ENCODE peak calls at places on chromosome 6, in four cellular contexts. One of them, this sample, is unnamed.

GRCh38 chr6:117008618-117009017 is 131.6 kb downstream of the RFX6 start:
- DNase-seq in heart left ventricle: no peak
- DNase-seq in adrenal gland: no peak
- DNase-seq in IMR-90: no peak
- DNase-seq in this sample: no peak

GRCh38 chr6:163994566-163994965 is 580.0 kb downstream of the QKI start:
- DNase-seq in heart left ventricle: no peak
- DNase-seq in IMR-90: no peak
- DNase-seq in adrenal gland: no peak
- DNase-seq in this sample: no peak

GRCh38 chr6:54618597-54618996 is 228.0 kb upstream of the FAM83B start:
- DNase-seq in IMR-90: no peak
- DNase-seq in heart left ventricle: no peak
- DNase-seq in adrenal gland: no peak
- DNase-seq in this sample: no peak

GRCh38 chr6:40957616-40958492 is 81.2 kb downstream of the UNC5CL start:
- DNase-seq in adrenal gland: no peak
- DNase-seq in IMR-90: peak; percentile 72
- DNase-seq in heart left ventricle: no peak
- DNase-seq in this sample: no peak

GRCh38 chr6:63923139-63923739 is 287.6 kb downstream of the PHF3 start:
- DNase-seq in heart left ventricle: no peak
- DNase-seq in adrenal gland: no peak
- DNase-seq in IMR-90: peak; percentile 51
- DNase-seq in this sample: no peak

GRCh38 chr6:17768388-17768787 is 61.7 kb upstream of the NUP153 start:
- DNase-seq in adrenal gland: no peak
- DNase-seq in heart left ventricle: no peak
- DNase-seq in IMR-90: peak; percentile 33
- DNase-seq in this sample: no peak

GRCh38 chr6:124487778-124488431 is 474.3 kb upstream of the RNF217 start:
- DNase-seq in adrenal gland: no peak
- DNase-seq in heart left ventricle: no peak
- DNase-seq in IMR-90: peak; percentile 6
- DNase-seq in this sample: no peak

GRCh38 chr6:157763894-157764345 is 59.1 kb upstream of the SNX9 start:
- DNase-seq in heart left ventricle: no peak
- DNase-seq in IMR-90: no peak
- DNase-seq in adrenal gland: no peak
- DNase-seq in this sample: no peak

GRCh38 chr6:105015482-105015881 is 58.6 kb downstream of the LIN28B start:
- DNase-seq in IMR-90: peak; percentile 61
- DNase-seq in adrenal gland: no peak
- DNase-seq in heart left ventricle: no peak
- DNase-seq in this sample: no peak

GRCh38 chr6:4316867-4317400 is 181.6 kb upstream of the ECI2 start:
- DNase-seq in adrenal gland: peak; percentile 69
- DNase-seq in heart left ventricle: peak; percentile 65
- DNase-seq in IMR-90: peak; percentile 90
- DNase-seq in this sample: no peak

GRCh38 chr6:81895511-81896185 is 143.2 kb upstream of the TENT5A start:
- DNase-seq in IMR-90: peak; percentile 88
- DNase-seq in heart left ventricle: no peak
- DNase-seq in adrenal gland: no peak
- DNase-seq in this sample: no peak

GRCh38 chr6:26017567-26017966 is 55.0 kb downstream of the TRIM38 start:
- DNase-seq in heart left ventricle: peak; percentile 70
- DNase-seq in IMR-90: peak; percentile 95
- DNase-seq in adrenal gland: peak; percentile 59
- DNase-seq in this sample: peak; percentile 81

GRCh38 chr6:14121936-14122344 is 4.4 kb downstream of the CD83 start:
- DNase-seq in adrenal gland: peak; percentile 22
- DNase-seq in heart left ventricle: no peak
- DNase-seq in IMR-90: no peak
- DNase-seq in this sample: no peak
- TF ChIP-seq POLR2A in adrenal gland: no peak
- TF ChIP-seq POLR2A in heart left ventricle: no peak
- TF ChIP-seq POLR2A in IMR-90: no peak
- TF ChIP-seq POLR2A in this sample: no peak

DNA sequence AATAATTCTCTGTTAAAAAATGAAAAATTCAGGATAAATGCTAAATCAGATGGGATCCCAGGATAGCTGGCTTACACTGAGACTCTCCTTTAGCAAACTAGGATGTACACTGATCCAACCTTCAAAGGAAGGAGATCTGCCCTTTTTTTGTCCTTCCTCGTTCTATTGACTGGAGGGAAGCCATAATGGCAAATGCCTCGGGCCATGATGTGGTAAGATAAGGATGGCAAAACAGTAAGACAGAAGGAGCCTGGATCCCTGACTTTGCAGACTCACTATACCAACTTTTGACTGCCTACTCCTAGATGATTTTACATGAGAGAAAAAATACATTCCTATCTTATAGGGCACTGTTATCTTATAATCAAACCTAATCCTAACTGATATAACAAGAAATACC is 156.9 kb upstream of the BEND3 start:
- DNase-seq in adrenal gland: no peak
- DNase-seq in heart left ventricle: no peak
- DNase-seq in IMR-90: no peak
- DNase-seq in this sample: no peak
- H3K4me3 ChIP-seq in adrenal gland: no peak overlapping the region
- H3K4me3 ChIP-seq in heart left ventricle: no peak overlapping the region
- H3K4me3 ChIP-seq in IMR-90: no peak overlapping the region
- H3K4me3 ChIP-seq in this sample: no peak overlapping the region

GRCh38 chr6:136138003-136138402 is 112.1 kb downstream of the MTFR2 start:
- DNase-seq in adrenal gland: no peak
- DNase-seq in heart left ventricle: no peak
- DNase-seq in IMR-90: no peak
- DNase-seq in this sample: no peak
- H3K27ac ChIP-seq in adrenal gland: no peak overlapping the region
- H3K27ac ChIP-seq in heart left ventricle: peak overlapping the region; percentile 19
- H3K27ac ChIP-seq in IMR-90: no peak overlapping the region
- H3K27ac ChIP-seq in this sample: no peak overlapping the region

GRCh38 chr6:43823879-43824740 is 54.1 kb downstream of the VEGFA start:
- DNase-seq in adrenal gland: no peak
- DNase-seq in heart left ventricle: no peak
- DNase-seq in IMR-90: no peak
- DNase-seq in this sample: no peak
- TF ChIP-seq POLR2A in adrenal gland: no peak
- TF ChIP-seq POLR2A in heart left ventricle: no peak
- TF ChIP-seq POLR2A in IMR-90: no peak
- TF ChIP-seq POLR2A in this sample: no peak

DNA sequence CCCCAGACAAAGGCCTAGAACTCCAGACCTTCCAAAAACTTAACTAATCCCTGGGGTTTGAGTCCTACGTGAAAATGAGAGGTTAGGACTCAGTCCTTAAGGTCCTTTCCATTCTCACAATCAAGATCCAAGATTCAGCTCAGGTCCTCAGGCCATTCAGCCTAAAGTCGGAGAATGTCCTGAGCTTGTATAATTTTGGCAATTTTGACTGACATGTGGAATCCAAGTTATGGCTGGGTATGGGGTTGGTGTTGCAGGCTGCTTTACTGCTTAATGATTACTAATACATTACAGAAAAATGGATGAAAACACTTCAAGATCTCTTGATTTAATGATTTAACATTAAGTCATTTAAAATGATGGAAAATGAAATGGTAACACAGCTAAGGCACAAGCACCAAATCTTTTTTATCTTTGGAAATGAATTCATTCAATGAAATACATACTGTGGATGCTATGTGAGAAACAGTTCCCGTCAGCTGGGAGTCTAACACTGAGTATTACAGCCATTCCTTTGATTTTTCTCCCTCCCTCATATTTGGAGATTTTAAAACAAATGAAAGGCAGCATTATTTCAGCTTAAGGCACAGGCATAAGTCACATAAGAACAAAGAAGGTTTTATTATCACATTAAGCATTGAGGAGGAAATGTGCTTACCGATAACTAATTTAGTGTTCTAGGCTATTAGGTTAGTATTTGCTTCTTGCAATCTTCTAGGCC is 1.3 kb downstream of the ARHGAP18 start:
- DNase-seq in heart left ventricle: no peak
- DNase-seq in adrenal gland: no peak
- DNase-seq in IMR-90: no peak
- DNase-seq in this sample: no peak
- H3K4me3 ChIP-seq in heart left ventricle: peak overlapping the region; percentile 83
- H3K4me3 ChIP-seq in adrenal gland: peak overlapping the region; percentile 44
- H3K4me3 ChIP-seq in IMR-90: peak overlapping the region; percentile 60
- H3K4me3 ChIP-seq in this sample: peak overlapping the region; percentile 57

GRCh38 chr6:111564482-111564945 is 41.2 kb downstream of the TRAF3IP2 start:
- DNase-seq in IMR-90: peak; percentile 74
- DNase-seq in heart left ventricle: no peak
- DNase-seq in adrenal gland: no peak
- DNase-seq in this sample: no peak

GRCh38 chr6:111566222-111566717 is 39.4 kb downstream of the TRAF3IP2 start:
- DNase-seq in IMR-90: peak; percentile 44
- DNase-seq in heart left ventricle: no peak
- DNase-seq in adrenal gland: no peak
- DNase-seq in this sample: no peak

GRCh38 chr6:111566873-111567517 is 38.7 kb downstream of the TRAF3IP2 start:
- DNase-seq in heart left ventricle: no peak
- DNase-seq in adrenal gland: no peak
- DNase-seq in IMR-90: no peak
- DNase-seq in this sample: no peak

GRCh38 chr6:111563581-111563980 is 42.1 kb downstream of the TRAF3IP2 start:
- DNase-seq in heart left ventricle: no peak
- DNase-seq in IMR-90: no peak
- DNase-seq in adrenal gland: no peak
- DNase-seq in this sample: no peak

DNA sequence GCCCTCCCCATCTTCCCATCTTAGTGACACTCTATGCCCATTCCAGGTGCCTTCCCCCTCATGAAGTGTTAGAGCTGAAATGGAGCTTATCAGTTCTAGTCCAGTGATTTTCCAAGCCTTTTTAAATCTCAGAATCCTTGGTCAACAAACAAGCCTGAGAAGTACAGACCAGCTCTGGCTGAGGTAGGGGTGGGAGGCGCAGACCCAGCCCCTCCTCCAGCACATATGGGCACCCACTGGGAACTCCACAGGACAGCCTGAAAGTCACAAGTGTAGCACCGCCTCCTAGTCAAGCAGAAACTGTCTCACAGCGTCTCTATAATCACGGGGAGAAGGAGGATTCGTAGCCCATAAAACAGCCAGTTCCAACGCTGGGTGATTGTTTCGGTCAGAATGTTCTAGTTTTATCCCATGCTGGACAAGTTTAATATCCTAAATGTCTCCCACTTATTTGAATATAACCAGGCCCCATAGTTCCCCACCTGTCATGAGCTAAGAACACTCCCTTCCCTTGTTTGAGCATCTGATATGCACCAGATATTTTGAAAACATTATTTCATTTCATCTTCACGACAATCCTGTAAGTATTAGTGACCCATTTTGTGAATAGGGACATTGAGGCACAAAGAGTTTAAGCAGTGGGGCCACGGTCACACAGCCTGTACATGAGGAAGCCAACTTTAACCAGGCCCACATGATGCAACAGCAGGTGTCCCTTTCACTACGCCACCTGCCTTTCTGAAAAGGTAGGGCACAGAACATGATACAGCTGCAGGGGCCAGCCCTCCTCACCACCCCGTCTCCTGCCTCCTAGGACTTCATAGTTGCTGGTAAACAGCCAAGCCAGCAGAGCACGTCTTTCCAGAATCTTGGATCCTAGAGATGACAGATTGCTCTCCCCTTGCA is 40.1 kb downstream of the TRAF3IP2 start:
- DNase-seq in adrenal gland: no peak
- DNase-seq in heart left ventricle: no peak
- DNase-seq in IMR-90: no peak
- DNase-seq in this sample: no peak
- H3K27ac ChIP-seq in adrenal gland: peak overlapping the region; percentile 79
- H3K27ac ChIP-seq in heart left ventricle: no peak overlapping the region
- H3K27ac ChIP-seq in IMR-90: peak overlapping the region; percentile 69
- H3K27ac ChIP-seq in this sample: no peak overlapping the region

GRCh38 chr6:170010665-170011232 is 259.3 kb downstream of the ERMARD start:
- DNase-seq in adrenal gland: no peak
- DNase-seq in heart left ventricle: no peak
- DNase-seq in IMR-90: no peak
- DNase-seq in this sample: no peak
- TF ChIP-seq POLR2A in adrenal gland: no peak
- TF ChIP-seq POLR2A in heart left ventricle: no peak
- TF ChIP-seq POLR2A in IMR-90: no peak
- TF ChIP-seq POLR2A in this sample: no peak

DNA sequence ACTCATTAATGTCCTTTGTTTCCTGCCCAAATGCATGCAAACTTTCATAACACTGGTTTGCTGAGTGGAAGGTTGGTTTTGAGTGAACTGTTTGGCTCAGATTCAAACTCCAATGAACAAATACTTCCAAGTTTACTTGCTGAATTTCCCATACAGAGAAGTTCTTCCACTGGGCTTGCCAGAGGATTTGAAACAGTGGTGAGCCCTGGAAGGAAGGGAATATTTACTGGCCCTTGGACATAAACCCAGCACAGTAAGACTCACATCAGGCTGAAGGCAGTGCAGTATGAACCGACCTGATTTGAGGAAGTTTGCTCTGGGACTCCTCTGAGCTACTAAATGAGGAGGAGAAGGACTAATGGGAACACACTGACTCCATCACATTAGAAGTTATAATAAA is 3.8 kb downstream of the TRAF3IP2 start:
- DNase-seq in IMR-90: peak; percentile 81
- DNase-seq in heart left ventricle: peak; percentile 59
- DNase-seq in adrenal gland: no peak
- DNase-seq in this sample: no peak
- H3K4me3 ChIP-seq in IMR-90: no peak overlapping the region
- H3K4me3 ChIP-seq in heart left ventricle: no peak overlapping the region
- H3K4me3 ChIP-seq in adrenal gland: no peak overlapping the region
- H3K4me3 ChIP-seq in this sample: no peak overlapping the region

GRCh38 chr6:129748212-129748900 is 38.4 kb upstream of the ARHGAP18 start:
- DNase-seq in adrenal gland: peak; percentile 53
- DNase-seq in heart left ventricle: no peak
- DNase-seq in IMR-90: peak; percentile 61
- DNase-seq in this sample: peak; percentile 66
- H3K27ac ChIP-seq in adrenal gland: peak overlapping the region; percentile 65
- H3K27ac ChIP-seq in heart left ventricle: peak overlapping the region; percentile 2
- H3K27ac ChIP-seq in IMR-90: peak overlapping the region; percentile 58
- H3K27ac ChIP-seq in this sample: peak overlapping the region; percentile 87